ENCODE peak calls at places on chromosomes 4 and X, in six cellular contexts. C is neuronal stem cell, U is GM23248, Y is IMR-90, I is endothelial cell of umbilical vein, S is NT2/D1. N is an unnamed sample. For H3K4me1, the result is how much of the 10 kb centered on the place peaks cover.

GRCh38 chrX:11239230-11239629 is 54.0 kb upstream of the AMELX start:
- DNase-seq in I (no peak), S (no peak), C (no peak), U (peak), Y (peak), N (peak)

GRCh38 chr4:4430492-4431195 is 43.7 kb downstream of the NSG1 start:
- DNase-seq in Y (peak), C (peak), I (peak), U (peak), S (peak), N (peak)

GRCh38 chrX:24229967-24230366 is 80.4 kb downstream of the ZFX start:
- DNase-seq in Y (no peak), C (no peak), U (no peak), S (no peak), I (no peak), N (no peak)

GRCh38 chr4:102620697-102621497 is 119.7 kb downstream of the NFKB1 start:
- DNase-seq in S (no peak), U (peak), Y (peak), C (peak), I (peak), N (peak)

GRCh38 chr4:84647307-84647884 is 64.5 kb downstream of the CDS1 start:
- DNase-seq in I (no peak), Y (no peak), S (peak), C (no peak), U (peak), N (no peak)

GRCh38 chr4:55524844-55525571 is 21.7 kb downstream of the CLOCK start:
- DNase-seq in S (no peak), U (peak), Y (peak), C (no peak), I (no peak), N (peak)

GRCh38 chr4:188960411-188961093 is 821.3 kb downstream of the TRIML1 start:
- DNase-seq in I (no peak), U (no peak), C (no peak), Y (peak), S (no peak), N (no peak)

GRCh38 chrX:1325515-1326116 is 11.0 kb upstream of the IL3RA start:
- DNase-seq in C (no peak), Y (no peak), U (no peak), S (no peak), I (no peak), N (no peak)

GRCh38 chrX:38206542-38206941 is 14.1 kb downstream of the SRPX start:
- DNase-seq in U (peak), C (no peak), Y (no peak), I (no peak), S (no peak), N (no peak)

GRCh38 chr4:3523146-3523627 is 9.0 kb downstream of the LRPAP1 start:
- DNase-seq in Y (no peak), C (no peak), U (no peak), S (no peak), I (no peak), N (no peak)

GRCh38 chr4:70721747-70722146 is at the start of gene RUFY3:
- DNase-seq in I (no peak), U (peak), C (no peak), Y (peak), S (no peak), N (peak)

GRCh38 chrX:118971552-118971951 is 2.9 kb upstream of the LONRF3 start:
- DNase-seq in I (no peak), S (peak), U (no peak), Y (no peak), C (no peak), N (no peak)

GRCh38 chrX:45187731-45188130 is 12.9 kb downstream of the DIPK2B start:
- DNase-seq in C (no peak), I (peak), U (peak), Y (no peak), S (no peak), N (no peak)

GRCh38 chr4:37453361-37454262 is 209.1 kb downstream of the NWD2 start:
- DNase-seq in U (peak), S (no peak), I (peak), Y (no peak), C (peak), N (peak)

GRCh38 chr4:128698386-128698785 is 111.1 kb upstream of the JADE1 start:
- DNase-seq in C (no peak), Y (no peak), S (no peak), U (no peak), I (no peak), N (no peak)

GRCh38 chr4:182019148-182019652 is 224.0 kb upstream of the TENM3 start:
- DNase-seq in U (no peak), I (no peak), C (no peak), S (no peak), Y (no peak), N (no peak)

GRCh38 chrX:151996329-151996728 is 21.9 kb upstream of the GABRE start:
- DNase-seq in C (no peak), U (no peak), I (no peak), S (no peak), Y (no peak), N (no peak)

GRCh38 chr4:17165256-17165655 is 266.8 kb upstream of the LDB2 start:
- DNase-seq in S (no peak), U (peak), I (no peak), Y (peak), C (no peak), N (no peak)

GRCh38 chrX:39813631-39814246 is 284.0 kb downstream of the BCOR start:
- DNase-seq in I (peak), C (no peak), U (peak), Y (peak), S (no peak), N (no peak)

GRCh38 chr4:185874516-185875230 is 62.7 kb upstream of the SORBS2 start:
- DNase-seq in S (no peak), U (peak), C (no peak), I (peak), Y (peak), N (peak)

GRCh38 chr4:114658776-114659175 is 60.2 kb downstream of the UGT8 start:
- DNase-seq in U (no peak), S (no peak), C (no peak), I (no peak), Y (no peak), N (no peak)

GRCh38 chr4:8582016-8582415 is 1.8 kb downstream of the GPR78 start:
- DNase-seq in Y (no peak), S (no peak), U (no peak), C (no peak), I (no peak), N (no peak)

GRCh38 chrX:134981910-134982309 is 8.9 kb upstream of the SMIM10 start:
- DNase-seq in C (no peak), U (no peak), I (no peak), S (no peak), Y (no peak), N (no peak)

GRCh38 chr4:141587897-141588296 is 48.5 kb upstream of the IL15 start:
- DNase-seq in C (no peak), U (peak), I (no peak), S (no peak), Y (peak), N (no peak)

GRCh38 chrX:63784902-63785692 is at the start of gene ARHGEF9:
- DNase-seq in C (peak), S (peak), I (no peak), Y (no peak), U (peak), N (peak)

GRCh38 chr4:187209921-187210613 is 486.4 kb upstream of the FAT1 start:
- DNase-seq in S (no peak), Y (peak), U (peak), C (no peak), I (no peak), N (peak)

GRCh38 chrX:132676561-132677186 is 187.8 kb upstream of the MBNL3 start:
- DNase-seq in C (no peak), I (no peak), S (no peak), Y (no peak), U (no peak), N (no peak)

GRCh38 chr4:38673109-38673978 is 9.3 kb downstream of the KLF3 start:
- DNase-seq in I (peak), S (no peak), U (peak), Y (no peak), C (no peak), N (peak)

GRCh38 chr4:127668770-127669169 is 36.0 kb downstream of the INTU start:
- DNase-seq in I (no peak), S (no peak), C (peak), U (no peak), Y (peak), N (no peak)

GRCh38 chrX:1246816-1247215 is 21.8 kb upstream of the CSF2RA start:
- DNase-seq in I (peak), S (peak), Y (no peak), C (peak), U (peak), N (peak)

GRCh38 chr4:126051709-126052424 is 737.1 kb downstream of the FAT4 start:
- DNase-seq in I (peak), U (peak), S (no peak), C (no peak), Y (peak), N (peak)

GRCh38 chrX:93660575-93660974 is 12.8 kb downstream of the NAP1L3 start:
- DNase-seq in I (no peak), C (no peak), U (no peak), S (no peak), Y (no peak), N (no peak)

GRCh38 chrX:31209005-31209612 is 137.3 kb upstream of the FTHL17 start:
- DNase-seq in U (no peak), S (no peak), C (no peak), Y (peak), I (peak), N (peak)

GRCh38 chr4:55468724-55469123 is 73.0 kb downstream of the TMEM165 start:
- DNase-seq in C (no peak), Y (peak), S (no peak), U (peak), I (peak), N (peak)

GRCh38 chrX:13899607-13900006 is 82.7 kb upstream of the GPM6B start:
- DNase-seq in C (no peak), I (peak), S (no peak), U (peak), Y (peak), N (peak)

GRCh38 chr4:183260491-183261151 is 59.5 kb downstream of the CLDN22 start:
- DNase-seq in I (no peak), S (no peak), Y (no peak), C (no peak), U (no peak), N (no peak)

GRCh38 chr4:109128589-109128988 is 173.9 kb downstream of the COL25A1 start:
- DNase-seq in Y (no peak), S (no peak), C (no peak), I (no peak), U (no peak), N (no peak)

GRCh38 chr4:109134921-109135320 is 167.5 kb downstream of the COL25A1 start:
- DNase-seq in C (no peak), U (no peak), I (no peak), Y (no peak), S (no peak), N (no peak)

GRCh38 chr4:109127866-109128265 is 174.6 kb downstream of the COL25A1 start:
- DNase-seq in Y (no peak), S (no peak), C (no peak), U (no peak), I (no peak), N (no peak)

GRCh38 chr4:109134268-109134667 is 168.2 kb downstream of the COL25A1 start:
- DNase-seq in S (no peak), I (no peak), U (no peak), Y (no peak), C (no peak), N (no peak)

GRCh38 chr4:109131559-109131958 is 170.9 kb downstream of the COL25A1 start:
- DNase-seq in C (no peak), I (no peak), S (no peak), U (no peak), Y (no peak), N (no peak)
- H3K4me1 ChIP-seq in C (under half), I (under half), S (under half), U (under half), Y (under half), N (under half)

DNA sequence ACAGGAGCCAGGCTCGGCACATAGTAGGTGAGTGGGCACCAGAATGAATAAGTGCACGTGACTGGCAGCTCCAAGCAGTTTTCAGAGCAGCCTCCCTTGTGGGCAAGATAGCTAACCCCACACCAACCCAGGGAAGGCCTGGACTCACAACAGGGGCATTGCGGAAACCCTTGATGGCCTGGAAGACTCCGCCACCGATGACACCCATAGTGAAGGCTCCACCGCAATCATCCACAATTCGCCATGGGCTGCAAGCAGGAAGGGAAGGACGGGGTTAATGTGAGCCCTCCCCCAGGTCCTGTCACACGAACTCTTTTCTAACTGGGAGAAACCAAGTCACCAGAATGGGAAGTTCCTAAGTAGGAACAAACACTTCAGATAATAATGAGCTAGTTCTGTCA is 957 bp downstream of the TIMM17B start:
- DNase-seq in Y (no peak), C (no peak), U (peak), S (no peak), I (no peak), N (no peak)
- H3K4me3 ChIP-seq in Y (peak), C (peak), U (peak), S (peak), I (peak), N (peak)

GRCh38 chr4:7241587-7242125 is 49.3 kb downstream of the SORCS2 start:
- DNase-seq in I (no peak), C (no peak), Y (no peak), U (no peak), S (no peak), N (no peak)
- H3K9ac ChIP-seq in I (no peak), C (peak), Y (no peak), U (no peak), S (no peak), N (no peak)

GRCh38 chrX:110042521-110042920 is 39.6 kb downstream of the TMEM164 start:
- DNase-seq in U (peak), C (no peak), I (no peak), Y (peak), S (no peak), N (no peak)

GRCh38 chrX:110044531-110045249 is 41.8 kb downstream of the TMEM164 start:
- DNase-seq in Y (no peak), U (no peak), C (no peak), I (no peak), S (no peak), N (no peak)

GRCh38 chrX:110045988-110046387 is 43.1 kb downstream of the TMEM164 start:
- DNase-seq in I (no peak), C (no peak), S (no peak), Y (no peak), U (no peak), N (no peak)

GRCh38 chrX:110046971-110047370 is 44.1 kb downstream of the TMEM164 start:
- DNase-seq in C (no peak), S (no peak), Y (no peak), U (no peak), I (no peak), N (no peak)

DNA sequence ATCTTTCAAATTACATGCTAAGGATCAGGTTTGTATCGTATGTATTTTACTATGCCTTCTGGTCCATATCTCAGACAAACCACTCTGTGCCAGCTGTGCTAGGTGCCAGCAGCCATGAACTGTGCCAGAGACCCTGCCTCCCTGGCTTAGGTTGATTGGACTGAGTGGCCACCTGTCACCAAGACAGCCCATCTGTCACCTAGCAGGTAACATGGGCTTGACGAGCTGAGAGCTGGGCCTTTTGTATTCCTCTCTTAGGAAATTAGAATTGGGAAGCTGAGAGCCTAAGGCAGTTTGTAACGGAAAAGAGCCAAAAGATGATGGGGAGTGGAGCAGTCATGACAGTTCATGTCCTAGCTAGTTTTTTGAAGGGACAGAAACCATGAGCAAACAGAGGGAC is 42.5 kb downstream of the TMEM164 start:
- DNase-seq in C (no peak), U (no peak), Y (no peak), I (no peak), S (no peak), N (no peak)
- H3K4me1 ChIP-seq in C (under half), U (under half), Y (under half), I (under half), S (under half), N (under half)

GRCh38 chr4:108940086-108941033 is 177.5 kb upstream of the ETNPPL start:
- DNase-seq in I (no peak), U (no peak), S (no peak), Y (peak), C (no peak), N (no peak)

GRCh38 chr4:108931926-108932325 is 169.1 kb upstream of the ETNPPL start:
- DNase-seq in U (no peak), C (no peak), I (no peak), S (no peak), Y (no peak), N (no peak)

GRCh38 chr4:108941914-108942379 is 179.1 kb upstream of the ETNPPL start:
- DNase-seq in U (no peak), S (no peak), Y (no peak), I (no peak), C (no peak), N (no peak)

GRCh38 chr4:108933046-108933445 is 170.2 kb upstream of the ETNPPL start:
- DNase-seq in S (no peak), C (no peak), Y (no peak), I (no peak), U (no peak), N (no peak)

GRCh38 chr4:108937066-108937465 is 174.2 kb upstream of the ETNPPL start:
- DNase-seq in C (no peak), S (no peak), Y (peak), U (no peak), I (no peak), N (peak)
- H3K4me3 ChIP-seq in C (no peak), S (no peak), Y (no peak), U (no peak), I (no peak), N (no peak)

N was measured in adipocyte.